ENCODE peak calls at places on chromosome 15, in seven cellular contexts. G, O, K, D, A, B and R are unnamed samples.

GRCh38 chr15:37121492-37121891 is 21.1 kb upstream of the MEIS2 start:
- DNase-seq in B (no peak), K (no peak), D (no peak), A (no peak), G (no peak), O (no peak), R (no peak)

GRCh38 chr15:71658827-71659729 is 151.3 kb upstream of the NR2E3 start:
- DNase-seq in O (no peak), G (no peak), B (no peak), K (no peak), A (no peak), D (no peak), R (no peak)

GRCh38 chr15:98955331-98955730 is 52.3 kb downstream of the PGPEP1L start:
- DNase-seq in B (peak), O (no peak), A (no peak), G (peak), K (no peak), D (no peak), R (peak)

GRCh38 chr15:70947369-70948335 is 55.0 kb downstream of the LRRC49 start:
- DNase-seq in B (no peak), G (no peak), D (no peak), O (no peak), K (no peak), A (no peak), R (no peak)

GRCh38 chr15:89150286-89150685 is 62.0 kb downstream of the ABHD2 start:
- DNase-seq in A (no peak), B (no peak), D (no peak), O (no peak), K (no peak), G (no peak), R (no peak)

GRCh38 chr15:67085818-67086649 is 20.6 kb downstream of the SMAD3 start:
- DNase-seq in G (no peak), K (peak), B (peak), D (peak), O (no peak), A (no peak), R (no peak)

GRCh38 chr15:98983333-98983732 is 24.3 kb downstream of the PGPEP1L start:
- DNase-seq in K (peak), G (no peak), A (no peak), O (no peak), B (peak), D (peak), R (no peak)

GRCh38 chr15:83762367-83762766 is 108.4 kb downstream of the ADAMTSL3 start:
- DNase-seq in O (no peak), B (no peak), A (no peak), K (no peak), D (no peak), G (no peak), R (no peak)

GRCh38 chr15:70382009-70382749 is 284.5 kb upstream of the TLE3 start:
- DNase-seq in O (no peak), B (no peak), K (no peak), D (no peak), G (no peak), A (no peak), R (no peak)

GRCh38 chr15:39407116-39407515 is 173.8 kb upstream of the THBS1 start:
- DNase-seq in G (no peak), B (no peak), A (no peak), O (no peak), K (peak), D (peak), R (no peak)

GRCh38 chr15:76431936-76432335 is 95.4 kb downstream of the ISL2 start:
- DNase-seq in B (no peak), K (no peak), A (no peak), D (no peak), O (peak), G (no peak), R (no peak)

GRCh38 chr15:72202302-72202701 is 4.7 kb upstream of the GRAMD2A start:
- DNase-seq in A (no peak), D (no peak), G (no peak), K (no peak), B (peak), O (no peak), R (no peak)

GRCh38 chr15:55289011-55289572 is 521 bp downstream of the RAB27A start:
- DNase-seq in O (peak), G (no peak), A (peak), K (no peak), D (peak), B (no peak), R (peak)

GRCh38 chr15:36778516-36778915 is 199.1 kb downstream of the CDIN1 start:
- DNase-seq in D (peak), B (no peak), A (no peak), O (no peak), G (no peak), K (peak), R (no peak)

GRCh38 chr15:74332011-74332410 is 35.4 kb downstream of the CYP11A1 start:
- DNase-seq in G (no peak), A (no peak), K (no peak), B (peak), D (no peak), O (no peak), R (no peak)

GRCh38 chr15:96230557-96231181 is 99.8 kb upstream of the NR2F2 start:
- DNase-seq in O (no peak), A (no peak), K (no peak), G (no peak), D (peak), B (no peak), R (no peak)

GRCh38 chr15:73956276-73957086 is 30.2 kb downstream of the LOXL1 start:
- DNase-seq in D (peak), A (no peak), K (peak), O (no peak), G (no peak), B (no peak), R (no peak)

GRCh38 chr15:72365844-72366243 is 10.0 kb downstream of the HEXA start:
- DNase-seq in O (no peak), A (no peak), B (no peak), K (no peak), G (no peak), D (no peak), R (peak)

GRCh38 chr15:75640483-75641175 is 605 bp upstream of the IMP3 start:
- DNase-seq in G (no peak), D (peak), B (peak), K (no peak), A (no peak), O (peak), R (peak)

GRCh38 chr15:77804210-77804609 is 171.5 kb upstream of the LINGO1 start:
- DNase-seq in K (no peak), O (no peak), D (no peak), G (no peak), A (no peak), B (no peak), R (no peak)

GRCh38 chr15:82944840-82945239 is 7.7 kb downstream of the HOMER2 start:
- DNase-seq in G (no peak), B (peak), D (peak), K (no peak), O (no peak), A (no peak), R (no peak)

GRCh38 chr15:20340331-20340811 is 201.2 kb downstream of the GOLGA6L6 start:
- DNase-seq in K (no peak), D (no peak), O (no peak), B (peak), A (peak), G (no peak), R (peak)

GRCh38 chr15:92914768-92915221 is 14.7 kb downstream of the CHD2 start:
- DNase-seq in K (no peak), O (no peak), A (no peak), D (no peak), B (no peak), G (no peak), R (no peak)

GRCh38 chr15:79775821-79776220 is 121.0 kb downstream of the MTHFS start:
- DNase-seq in A (no peak), D (no peak), B (no peak), O (no peak), K (no peak), G (no peak), R (no peak)

GRCh38 chr15:63491979-63492378 is 12.4 kb upstream of the USP3 start:
- DNase-seq in G (no peak), K (no peak), A (no peak), D (peak), O (no peak), B (no peak), R (no peak)

GRCh38 chr15:89385596-89386242 is 51.1 kb upstream of the POLG start:
- DNase-seq in B (peak), D (peak), A (no peak), O (no peak), G (no peak), K (no peak), R (no peak)

GRCh38 chr15:84915011-84915958 is 30.8 kb downstream of the SLC28A1 start:
- DNase-seq in B (peak), O (no peak), G (no peak), A (no peak), K (peak), D (peak), R (peak)

GRCh38 chr15:76393614-76394013 is 57.0 kb downstream of the ISL2 start:
- DNase-seq in D (peak), G (no peak), A (no peak), B (no peak), O (no peak), K (no peak), R (peak)